ENCODE peak calls at places on chromosome 20, in seven cellular contexts. E, A, I, B, Q, T and Z are unnamed samples.

GRCh38 chr20:62704341-62704948 is 4.2 kb upstream of the NTSR1 start:
- DNase-seq in E (peak; percentile 16), A (peak; percentile 81), I (peak; percentile 78), B (peak; percentile 66), Q (peak; percentile 62), T (peak; percentile 94), Z (peak; percentile 84)

GRCh38 chr20:62236200-62236599 is 2.1 kb upstream of the OSBPL2 start:
- DNase-seq in E (no peak), A (no peak), I (peak; percentile 37), B (no peak), Q (no peak), T (no peak), Z (no peak)

GRCh38 chr20:63067266-63067635 is 60.5 kb upstream of the BHLHE23 start:
- DNase-seq in E (no peak), A (no peak), I (no peak), B (no peak), Q (no peak), T (peak; percentile 13), Z (no peak)

GRCh38 chr20:20327756-20328155 is 40.1 kb upstream of the INSM1 start:
- DNase-seq in E (no peak), A (no peak), I (no peak), B (peak; percentile 6), Q (no peak), T (no peak), Z (no peak)

GRCh38 chr20:19602660-19603389 is 155.2 kb upstream of the RIN2 start:
- DNase-seq in E (no peak), A (no peak), I (no peak), B (no peak), Q (no peak), T (no peak), Z (no peak)

GRCh38 chr20:25394276-25394675 is 3.6 kb upstream of the ABHD12 start:
- DNase-seq in E (no peak), A (peak; percentile 53), I (no peak), B (no peak), Q (no peak), T (no peak), Z (no peak)

GRCh38 chr20:49471397-49471796 is 11.1 kb downstream of the KCNB1 start:
- DNase-seq in E (no peak), A (no peak), I (no peak), B (no peak), Q (no peak), T (no peak), Z (no peak)

GRCh38 chr20:50189681-50190250 is 864 bp upstream of the CEBPB start:
- DNase-seq in E (no peak), A (no peak), I (peak; percentile 77), B (peak; percentile 59), Q (peak; percentile 40), T (peak; percentile 66), Z (peak; percentile 53)

GRCh38 chr20:7113577-7114466 is 346.3 kb downstream of the BMP2 start:
- DNase-seq in E (no peak), A (no peak), I (no peak), B (peak; percentile 36), Q (no peak), T (peak; percentile 65), Z (no peak)

GRCh38 chr20:44134897-44135810 is 51.8 kb downstream of the JPH2 start:
- DNase-seq in E (no peak), A (no peak), I (no peak), B (no peak), Q (no peak), T (peak; percentile 22), Z (no peak)

GRCh38 chr20:37526839-37527637 is 638 bp downstream of the BLCAP start:
- DNase-seq in E (no peak), A (no peak), I (no peak), B (peak; percentile 22), Q (no peak), T (peak; percentile 52), Z (peak; percentile 26)

GRCh38 chr20:53929974-53930650 is 140.3 kb downstream of the BCAS1 start:
- DNase-seq in E (no peak), A (no peak), I (no peak), B (no peak), Q (no peak), T (no peak), Z (no peak)

GRCh38 chr20:57322476-57322875 is 7.1 kb upstream of the SPO11 start:
- DNase-seq in E (no peak), A (no peak), I (no peak), B (no peak), Q (no peak), T (no peak), Z (no peak)

GRCh38 chr20:62678553-62678952 is 30.1 kb upstream of the NTSR1 start:
- DNase-seq in E (no peak), A (no peak), I (no peak), B (no peak), Q (no peak), T (no peak), Z (no peak)

GRCh38 chr20:5834436-5835005 is 84.3 kb downstream of the SHLD1 start:
- DNase-seq in E (no peak), A (no peak), I (no peak), B (no peak), Q (no peak), T (no peak), Z (no peak)

GRCh38 chr20:10004900-10005299 is 29.9 kb upstream of the ANKEF1 start:
- DNase-seq in E (no peak), A (no peak), I (no peak), B (no peak), Q (no peak), T (no peak), Z (no peak)

GRCh38 chr20:43838703-43839060 is 76.0 kb upstream of the TOX2 start:
- DNase-seq in E (no peak), A (no peak), I (no peak), B (no peak), Q (no peak), T (no peak), Z (no peak)

DNA sequence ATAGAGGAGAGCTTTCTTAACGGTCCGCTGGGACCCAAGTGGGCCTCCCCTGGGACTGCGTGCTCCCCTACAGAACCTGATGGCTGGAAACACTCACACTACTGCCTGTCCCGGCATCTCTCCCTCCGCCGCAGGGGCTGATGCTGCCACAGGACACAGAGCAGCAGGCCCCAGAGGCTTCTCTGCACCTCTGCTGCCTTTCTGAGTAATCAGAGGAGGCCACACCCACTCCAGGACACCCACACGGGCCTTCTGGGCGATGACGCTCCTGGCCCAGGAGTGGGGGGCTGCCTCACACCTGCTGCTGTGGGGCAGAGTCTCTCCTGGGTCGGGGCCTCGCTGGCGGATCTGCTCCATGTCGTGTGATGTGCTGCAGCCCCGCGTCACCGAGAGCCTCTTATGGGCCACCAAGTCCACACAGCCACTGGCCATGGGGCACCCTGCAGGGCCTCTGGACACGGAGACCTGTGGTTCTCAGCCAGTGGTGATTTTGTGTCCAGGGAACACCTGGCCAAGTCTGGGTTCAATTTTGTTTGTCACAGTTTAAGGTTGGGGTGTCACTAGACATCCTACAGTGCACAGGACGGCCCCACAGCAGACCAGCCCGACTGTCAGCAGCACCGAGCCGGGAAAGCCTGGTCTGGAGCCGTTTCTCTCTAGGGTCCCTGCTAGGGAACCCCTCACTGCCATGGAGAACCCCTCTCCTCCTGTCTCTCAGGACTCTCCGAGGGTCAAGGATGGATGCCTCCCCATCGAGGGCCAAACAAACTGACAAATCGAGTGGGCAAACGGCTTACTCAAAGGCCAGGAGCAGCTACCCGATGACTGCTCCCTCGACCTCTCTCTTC is 16.0 kb upstream of the STX16 start:
- DNase-seq in E (no peak), A (no peak), I (peak; percentile 37), B (no peak), Q (peak; percentile 26), T (no peak), Z (no peak)
- TF ChIP-seq POLR2A in E (no peak), A (no peak), I (no peak), B (no peak), Q (no peak), T (no peak), Z (no peak)

GRCh38 chr20:39699331-39699730 is 737.2 kb downstream of the DHX35 start:
- DNase-seq in E (no peak), A (no peak), I (no peak), B (no peak), Q (no peak), T (no peak), Z (no peak)

GRCh38 chr20:39698706-39699211 is 736.6 kb downstream of the DHX35 start:
- DNase-seq in E (no peak), A (no peak), I (no peak), B (no peak), Q (no peak), T (no peak), Z (no peak)

GRCh38 chr20:39706089-39706721 is 744.1 kb downstream of the DHX35 start:
- DNase-seq in E (no peak), A (no peak), I (no peak), B (no peak), Q (peak; percentile 24), T (peak; percentile 55), Z (no peak)

GRCh38 chr20:39700527-39700926 is 738.4 kb downstream of the DHX35 start:
- DNase-seq in E (no peak), A (no peak), I (no peak), B (no peak), Q (no peak), T (no peak), Z (no peak)

DNA sequence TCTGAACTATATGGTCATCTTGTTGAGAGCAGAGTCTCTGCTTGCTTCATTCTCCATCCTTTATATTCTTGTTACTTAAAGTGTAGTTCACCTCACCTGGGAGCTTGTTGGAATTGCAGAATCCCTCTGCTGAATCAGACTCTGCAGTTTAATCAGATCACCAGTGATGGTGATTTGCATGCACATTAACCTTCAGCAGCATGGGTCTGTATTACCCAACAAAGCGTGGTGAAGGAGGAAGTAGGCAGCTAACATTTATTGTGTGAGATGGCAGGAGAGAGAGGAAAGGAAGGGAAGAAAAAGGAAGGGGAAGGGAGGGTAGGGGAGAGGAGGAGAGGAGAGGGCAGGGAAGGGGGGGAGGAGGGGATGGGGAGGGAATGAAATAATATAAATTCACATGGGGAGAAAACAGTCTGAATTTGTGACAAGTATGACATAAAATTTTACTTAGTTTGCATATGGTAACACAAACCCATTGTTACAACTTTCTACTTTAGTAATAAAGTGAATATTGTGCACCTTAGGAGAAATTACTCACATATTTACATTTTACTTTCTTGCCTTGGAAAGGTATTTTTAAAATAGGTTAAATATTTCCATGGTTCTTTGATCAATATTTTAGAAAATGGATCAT is 740.7 kb downstream of the DHX35 start:
- DNase-seq in E (no peak), A (no peak), I (no peak), B (no peak), Q (no peak), T (no peak), Z (no peak)
- TF ChIP-seq CTCF in E (no peak), A (no peak), I (no peak), B (no peak), Q (no peak), T (no peak), Z (no peak)

GRCh38 chr20:38926142-38926933 is at the start of gene FAM83D:
- DNase-seq in E (peak; percentile 75), A (peak; percentile 89), I (peak; percentile 83), B (peak; percentile 99), Q (peak; percentile 85), T (peak; percentile 96), Z (peak; percentile 91)
- TF ChIP-seq POLR2A in E (peak; percentile 97), A (peak; percentile 87), I (no peak), B (peak; percentile 98), Q (peak; percentile 51), T (peak; percentile 65), Z (no peak)

DNA sequence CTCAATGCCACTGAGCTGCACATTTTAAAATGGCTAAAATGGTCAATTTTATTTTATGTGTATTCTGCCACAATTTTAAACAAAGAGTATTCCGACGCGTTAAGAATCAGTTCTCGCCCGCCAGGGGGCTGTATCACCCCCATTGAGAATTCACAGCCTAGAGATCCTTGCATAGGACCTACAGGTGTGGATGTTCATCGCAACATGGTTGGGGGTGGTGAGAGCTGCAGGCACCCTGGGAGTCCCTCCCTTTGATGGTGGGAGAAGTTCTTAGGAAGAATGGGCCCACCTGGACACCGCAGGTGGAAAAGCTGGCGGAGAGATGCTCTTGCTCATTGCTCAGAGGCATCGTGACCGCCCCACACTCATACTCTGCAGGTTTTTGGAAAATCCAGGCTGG is 63.5 kb downstream of the SLC2A10 start:
- DNase-seq in E (no peak), A (no peak), I (no peak), B (peak; percentile 20), Q (no peak), T (no peak), Z (no peak)
- TF ChIP-seq CTCF in E (no peak), A (peak; percentile 46), I (no peak), B (peak; percentile 36), Q (no peak), T (no peak), Z (no peak)